ENCODE peak calls at places on chromosomes 2 and 18, in six cellular contexts. K, L, Z, I, X and P are unnamed samples.
A peak's percentile ranks its signal among the peaks of the same experiment; 100 is the strongest.

GRCh38 chr2:238130111-238130695 is 8.3 kb upstream of the KLHL30 start:
- DNase-seq in X (no peak), L (no peak), I (no peak), Z (peak; percentile 49), K (no peak), P (peak; percentile 76)

GRCh38 chr2:234702731-234703225 is 205.9 kb upstream of the ARL4C start:
- DNase-seq in X (no peak), L (no peak), I (no peak), Z (no peak), K (peak; percentile 42), P (no peak)

GRCh38 chr2:63983986-63984605 is 35.1 kb downstream of the VPS54 start:
- DNase-seq in L (no peak), I (no peak), X (no peak), K (peak; percentile 98), Z (no peak), P (no peak)

GRCh38 chr2:1869248-1869647 is 124.9 kb upstream of the PXDN start:
- DNase-seq in I (no peak), X (peak; percentile 12), Z (no peak), L (no peak), K (no peak), P (peak; percentile 43)

GRCh38 chr2:69020496-69020895 is 7.5 kb downstream of the ANTXR1 start:
- DNase-seq in X (no peak), L (no peak), K (no peak), Z (no peak), I (no peak), P (no peak)

GRCh38 chr18:13377496-13377895 is 158.9 kb downstream of the LDLRAD4 start:
- DNase-seq in Z (no peak), K (no peak), I (no peak), L (no peak), X (peak; percentile 15), P (no peak)

GRCh38 chr2:121992700-121993099 is 237.2 kb downstream of the TSN start:
- DNase-seq in K (no peak), L (no peak), I (peak; percentile 54), X (no peak), Z (no peak), P (no peak)

GRCh38 chr2:104025296-104025695 is 828.6 kb upstream of the POU3F3 start:
- DNase-seq in X (no peak), Z (no peak), I (no peak), K (no peak), L (no peak), P (no peak)

GRCh38 chr18:76406791-76407190 is 88.3 kb downstream of the ZNF516 start:
- DNase-seq in Z (no peak), X (no peak), I (peak; percentile 19), K (no peak), L (no peak), P (no peak)

GRCh38 chr2:239443666-239444567 is 43.1 kb upstream of the HDAC4 start:
- DNase-seq in I (no peak), K (peak; percentile 66), Z (peak; percentile 46), L (no peak), X (no peak), P (no peak)

GRCh38 chr2:36672199-36672598 is 24.3 kb upstream of the VIT start:
- DNase-seq in I (no peak), X (no peak), Z (no peak), L (no peak), K (peak; percentile 52), P (no peak)

GRCh38 chr2:97911210-97911921 is 84.4 kb downstream of the TMEM131 start:
- DNase-seq in X (no peak), L (no peak), K (no peak), I (no peak), Z (no peak), P (no peak)

GRCh38 chr18:23825978-23826405 is 136.7 kb downstream of the LAMA3 start:
- DNase-seq in L (no peak), Z (peak; percentile 79), X (no peak), I (no peak), K (no peak), P (no peak)

GRCh38 chr2:144378551-144378950 is 141.4 kb downstream of the ZEB2 start:
- DNase-seq in I (no peak), Z (no peak), X (no peak), L (no peak), K (no peak), P (no peak)

GRCh38 chr2:15980605-15981098 is 40.3 kb downstream of the MYCN start:
- DNase-seq in K (no peak), Z (no peak), X (no peak), L (peak; percentile 79), I (peak; percentile 91), P (no peak)

GRCh38 chr2:240929364-240930095 is 23.4 kb downstream of the CROCC2 start:
- DNase-seq in L (no peak), Z (no peak), X (no peak), I (no peak), K (no peak), P (no peak)

GRCh38 chr2:149363953-149364352 is 33.6 kb downstream of the LYPD6 start:
- DNase-seq in Z (no peak), I (no peak), K (no peak), L (no peak), X (no peak), P (no peak)

GRCh38 chr2:234930397-234930796 is 21.4 kb upstream of the SH3BP4 start:
- DNase-seq in Z (no peak), X (no peak), L (no peak), K (no peak), I (no peak), P (no peak)

GRCh38 chr2:127888772-127889171 is 3.0 kb upstream of the AMMECR1L start:
- DNase-seq in L (no peak), K (no peak), X (no peak), Z (no peak), I (no peak), P (no peak)

GRCh38 chr2:217787160-217787877 is 215.5 kb downstream of the TNS1 start:
- DNase-seq in L (no peak), K (no peak), Z (no peak), X (no peak), I (no peak), P (peak; percentile 82)

GRCh38 chr2:10400978-10401951 is 46.9 kb downstream of the ODC1 start:
- DNase-seq in L (no peak), X (no peak), Z (peak; percentile 76), K (peak; percentile 87), I (no peak), P (no peak)

GRCh38 chr2:158686166-158686792 is 108.8 kb upstream of the DAPL1 start:
- DNase-seq in X (no peak), Z (no peak), K (no peak), I (no peak), L (no peak), P (no peak)

GRCh38 chr18:3985664-3986063 is 469.4 kb downstream of the DLGAP1 start:
- DNase-seq in K (no peak), Z (no peak), I (no peak), L (no peak), X (no peak), P (no peak)

GRCh38 chr2:231219289-231219688 is 20.9 kb downstream of the ARMC9 start:
- DNase-seq in L (no peak), Z (no peak), I (no peak), X (no peak), K (no peak), P (no peak)

GRCh38 chr2:36450466-36451196 is 95.1 kb downstream of the CRIM1 start:
- DNase-seq in Z (no peak), X (no peak), I (no peak), K (peak; percentile 37), L (no peak), P (no peak)

GRCh38 chr2:24375349-24376087 is 15.2 kb upstream of the ITSN2 start:
- DNase-seq in I (no peak), Z (no peak), K (no peak), X (no peak), L (no peak), P (no peak)

DNA sequence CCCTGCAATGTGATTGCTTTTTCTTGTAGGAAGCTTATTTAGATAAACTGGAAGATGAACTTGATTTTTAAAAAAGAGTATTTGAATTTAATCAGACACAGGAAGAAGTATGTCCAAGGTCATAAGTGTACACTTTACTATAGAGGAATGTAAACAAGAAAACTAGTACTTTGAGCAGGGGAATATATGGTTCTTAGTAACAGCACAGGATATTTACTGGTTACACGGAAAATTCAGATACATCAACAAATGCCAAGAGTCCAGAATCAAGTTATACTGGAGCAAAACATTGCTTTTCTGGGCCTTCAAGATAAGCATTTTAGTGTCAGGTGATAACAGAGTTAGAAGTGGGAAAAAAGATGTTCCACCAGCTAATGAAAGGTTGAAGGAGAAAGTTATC is 75.5 kb downstream of the EFEMP1 start:
- DNase-seq in I (no peak), L (no peak), Z (no peak), X (no peak), K (no peak), P (no peak)
- H3K9me3 ChIP-seq in I (no peaks in the 10 kb centered on the region), L (no peaks in the 10 kb centered on the region), Z (no peaks in the 10 kb centered on the region), X (no peaks in the 10 kb centered on the region), K (no peaks in the 10 kb centered on the region), P (no peaks in the 10 kb centered on the region)

DNA sequence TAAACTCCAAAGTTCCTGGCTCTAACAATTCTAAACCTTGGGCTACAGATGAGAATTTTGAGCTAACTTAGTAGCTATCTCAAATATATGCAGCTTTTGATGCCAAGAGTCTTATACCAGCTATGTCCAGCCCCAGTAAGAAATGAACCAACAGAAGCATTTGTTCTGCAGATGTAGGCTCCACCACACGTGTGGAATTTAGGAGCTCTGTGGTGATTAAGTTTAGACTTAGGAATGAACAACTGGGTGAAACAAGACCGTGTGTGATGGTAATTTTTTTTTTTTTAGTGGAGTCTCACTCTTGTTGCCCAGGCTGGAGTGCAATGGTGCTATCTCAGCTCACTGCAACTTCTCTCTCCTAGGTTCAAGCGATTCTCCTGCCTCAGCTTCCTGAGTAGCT is 179.7 kb downstream of the ANKRD30B start:
- DNase-seq in L (no peak), X (no peak), Z (no peak), I (no peak), K (no peak), P (no peak)
- H3K9me3 ChIP-seq in L (no peaks in the 10 kb centered on the region), X (no peaks in the 10 kb centered on the region), Z (no peaks in the 10 kb centered on the region), I (peaks cover 87% of the 10 kb centered on the region), K (no peaks in the 10 kb centered on the region), P (no peaks in the 10 kb centered on the region)

GRCh38 chr2:224764565-224765236 is 48.5 kb upstream of the CCDC195 start:
- DNase-seq in Z (no peak), I (no peak), L (no peak), X (no peak), K (no peak), P (no peak)
- H3K9me3 ChIP-seq in Z (no peaks in the 10 kb centered on the region), I (no peaks in the 10 kb centered on the region), L (no peaks in the 10 kb centered on the region), X (no peaks in the 10 kb centered on the region), K (peaks cover under 1% of the 10 kb centered on the region), P (no peaks in the 10 kb centered on the region)

GRCh38 chr2:11422901-11423435 is 43.0 kb downstream of the E2F6 start:
- DNase-seq in X (no peak), Z (no peak), I (no peak), K (peak; percentile 76), L (no peak), P (no peak)
- H3K9me3 ChIP-seq in X (no peaks in the 10 kb centered on the region), Z (peaks cover 1% of the 10 kb centered on the region), I (peaks cover 6% of the 10 kb centered on the region), K (peaks cover 4% of the 10 kb centered on the region), L (no peaks in the 10 kb centered on the region), P (no peaks in the 10 kb centered on the region)

DNA sequence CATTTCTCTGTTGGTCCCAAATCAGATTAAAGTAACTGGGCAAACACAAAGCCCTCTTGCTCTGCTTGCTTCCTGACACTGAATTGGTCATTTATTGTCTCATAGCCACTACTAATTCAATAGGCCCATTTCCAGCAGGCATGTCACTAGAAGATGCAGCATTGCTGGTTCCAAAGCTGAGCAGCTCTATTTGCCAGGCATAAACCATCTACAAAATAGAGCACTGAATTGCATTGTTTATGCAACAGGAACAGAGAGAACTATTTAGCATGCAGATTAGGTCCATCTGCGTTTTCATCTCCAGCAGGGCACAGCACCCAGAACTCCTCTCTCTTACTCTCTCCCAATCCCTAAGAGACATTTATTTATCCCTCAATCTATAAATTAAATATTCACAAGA is 227.6 kb downstream of the SUCLG1 start:
- DNase-seq in I (no peak), Z (no peak), X (no peak), L (no peak), K (no peak), P (no peak)
- H3K9me3 ChIP-seq in I (no peaks in the 10 kb centered on the region), Z (no peaks in the 10 kb centered on the region), X (no peaks in the 10 kb centered on the region), L (no peaks in the 10 kb centered on the region), K (no peaks in the 10 kb centered on the region), P (no peaks in the 10 kb centered on the region)